ENCODE peak calls at places on chromosomes 6 and 20, in eight cellular contexts. R, M, Z, D, S, F, E and C are unnamed samples.

GRCh38 chr6:148915889-148916288 is 169.1 kb downstream of the UST start:
- DNase-seq in R (no peak), M (no peak), Z (no peak), D (no peak), S (no peak), F (no peak), E (no peak), C (no peak)

GRCh38 chr20:49052334-49052733 is 6.2 kb downstream of the CSE1L start:
- DNase-seq in R (no peak), M (peak; percentile 10), Z (no peak), D (no peak), S (peak; percentile 14), F (no peak), E (no peak), C (no peak)

GRCh38 chr6:89350281-89351037 is 2.1 kb downstream of the UBE2J1 start:
- DNase-seq in R (no peak), M (no peak), Z (no peak), D (no peak), S (no peak), F (no peak), E (no peak), C (no peak)

GRCh38 chr6:89527634-89528033 is 94.7 kb downstream of the ANKRD6 start:
- DNase-seq in R (no peak), M (peak; percentile 17), Z (no peak), D (no peak), S (no peak), F (no peak), E (no peak), C (no peak)

GRCh38 chr20:16944753-16945152 is 196.6 kb downstream of the OTOR start:
- DNase-seq in R (no peak), M (no peak), Z (no peak), D (no peak), S (peak; percentile 56), F (no peak), E (no peak), C (no peak)

GRCh38 chr20:21505810-21506530 is 7.9 kb downstream of the NKX2-2 start:
- DNase-seq in R (no peak), M (peak; percentile 73), Z (peak; percentile 61), D (peak; percentile 52), S (peak; percentile 87), F (peak; percentile 48), E (peak; percentile 86), C (peak; percentile 34)

GRCh38 chr6:13327691-13328075 is 654 bp downstream of the TBC1D7 start:
- DNase-seq in R (peak; percentile 18), M (no peak), Z (peak; percentile 18), D (no peak), S (no peak), F (no peak), E (no peak), C (no peak)

GRCh38 chr20:4490595-4491280 is 231.0 kb upstream of the PRND start:
- DNase-seq in R (no peak), M (no peak), Z (no peak), D (no peak), S (no peak), F (no peak), E (no peak), C (no peak)

GRCh38 chr20:63024573-63025392 is 18.0 kb upstream of the BHLHE23 start:
- DNase-seq in R (no peak), M (no peak), Z (no peak), D (no peak), S (no peak), F (no peak), E (peak; percentile 33), C (no peak)

GRCh38 chr6:95117236-95117635 is 460.1 kb upstream of the MANEA start:
- DNase-seq in R (no peak), M (no peak), Z (no peak), D (no peak), S (no peak), F (no peak), E (no peak), C (no peak)

GRCh38 chr20:62675156-62675871 is 33.0 kb downstream of the SLCO4A1 start:
- DNase-seq in R (no peak), M (no peak), Z (no peak), D (no peak), S (no peak), F (no peak), E (no peak), C (no peak)

GRCh38 chr20:63002511-63002910 is 4.3 kb downstream of the BHLHE23 start:
- DNase-seq in R (no peak), M (no peak), Z (no peak), D (no peak), S (no peak), F (no peak), E (no peak), C (no peak)

GRCh38 chr6:105483492-105483891 is 80.6 kb upstream of the PREP start:
- DNase-seq in R (no peak), M (peak; percentile 35), Z (no peak), D (no peak), S (no peak), F (no peak), E (no peak), C (no peak)

GRCh38 chr6:1208876-1209275 is 103.0 kb upstream of the FOXQ1 start:
- DNase-seq in R (no peak), M (no peak), Z (no peak), D (no peak), S (no peak), F (no peak), E (no peak), C (no peak)

GRCh38 chr6:2959909-2960719 is 11.3 kb downstream of the SERPINB6 start:
- DNase-seq in R (peak; percentile 83), M (peak; percentile 38), Z (no peak), D (no peak), S (peak; percentile 56), F (no peak), E (no peak), C (no peak)

GRCh38 chr20:58215116-58215515 is 13.3 kb downstream of the ANKRD60 start:
- DNase-seq in R (no peak), M (no peak), Z (no peak), D (no peak), S (no peak), F (no peak), E (peak; percentile 40), C (no peak)

GRCh38 chr6:67683960-67684359 is 951.1 kb upstream of the ADGRB3 start:
- DNase-seq in R (peak; percentile 19), M (no peak), Z (no peak), D (no peak), S (no peak), F (no peak), E (no peak), C (no peak)

GRCh38 chr20:62143976-62144825 is 632 bp downstream of the SS18L1 start:
- DNase-seq in R (no peak), M (peak; percentile 66), Z (peak; percentile 49), D (no peak), S (peak; percentile 66), F (peak; percentile 35), E (peak; percentile 91), C (peak; percentile 3)

GRCh38 chr20:58375796-58376195 is 13.2 kb upstream of the VAPB start:
- DNase-seq in R (no peak), M (no peak), Z (no peak), D (no peak), S (peak; percentile 50), F (no peak), E (no peak), C (no peak)

GRCh38 chr6:85278456-85279035 is 171.3 kb upstream of the NT5E start:
- DNase-seq in R (no peak), M (no peak), Z (no peak), D (no peak), S (no peak), F (no peak), E (no peak), C (no peak)

GRCh38 chr20:48574383-48574782 is 253.4 kb downstream of the PREX1 start:
- DNase-seq in R (peak; percentile 33), M (peak; percentile 68), Z (no peak), D (no peak), S (no peak), F (no peak), E (no peak), C (no peak)

GRCh38 chr20:56205350-56205749 is 43.2 kb upstream of the MC3R start:
- DNase-seq in R (no peak), M (no peak), Z (no peak), D (no peak), S (no peak), F (no peak), E (no peak), C (no peak)

GRCh38 chr20:56249244-56249955 is 868 bp downstream of the MC3R start:
- DNase-seq in R (no peak), M (peak; percentile 37), Z (no peak), D (no peak), S (peak; percentile 60), F (no peak), E (no peak), C (no peak)

GRCh38 chr6:108091288-108091687 is 16.7 kb upstream of the OSTM1 start:
- DNase-seq in R (no peak), M (no peak), Z (no peak), D (no peak), S (no peak), F (no peak), E (no peak), C (no peak)

GRCh38 chr6:14441371-14441781 is 323.8 kb downstream of the CD83 start:
- DNase-seq in R (no peak), M (no peak), Z (no peak), D (no peak), S (no peak), F (no peak), E (no peak), C (no peak)

GRCh38 chr6:164927288-164928040 is 381.9 kb downstream of the C6orf118 start:
- DNase-seq in R (peak; percentile 1), M (peak; percentile 43), Z (peak; percentile 44), D (peak; percentile 71), S (peak; percentile 81), F (peak; percentile 51), E (peak; percentile 89), C (peak; percentile 10)

GRCh38 chr20:36435799-36436541 is 105.3 kb upstream of the MYL9 start:
- DNase-seq in R (no peak), M (peak; percentile 89), Z (peak; percentile 83), D (no peak), S (peak; percentile 83), F (peak; percentile 83), E (peak; percentile 93), C (peak; percentile 74)

GRCh38 chr6:29447670-29448069 is 8.6 kb downstream of the OR10C1 start:
- DNase-seq in R (peak; percentile 19), M (no peak), Z (no peak), D (no peak), S (no peak), F (no peak), E (no peak), C (no peak)

GRCh38 chr6:30895343-30895742 is 11.0 kb downstream of the DDR1 start:
- DNase-seq in R (no peak), M (no peak), Z (no peak), D (no peak), S (no peak), F (no peak), E (peak; percentile 48), C (no peak)